ENCODE peak calls at places on chromosomes 3 and 15, in five cellular contexts. L is neural progenitor cell, J is HCT116, E is mammary epithelial cell, W is astrocyte. K is an unnamed sample. For H3K27me3, the result is how much of the 10 kb centered on the place peaks cover.

GRCh38 chr3:101643861-101644613 is 32.9 kb downstream of the ZBTB11 start:
- DNase-seq in L (no peak), J (peak), E (peak), W (peak), K (peak)

GRCh38 chr3:195929452-195929851 is 21.1 kb upstream of the TNK2 start:
- DNase-seq in L (no peak), J (no peak), E (no peak), W (no peak), K (no peak)

GRCh38 chr15:67723294-67724024 is 101.8 kb upstream of the SKOR1 start:
- DNase-seq in L (no peak), J (no peak), E (no peak), W (no peak), K (no peak)

GRCh38 chr3:14224895-14225294 is 46.3 kb downstream of the LSM3 start:
- DNase-seq in L (no peak), J (no peak), E (peak), W (no peak), K (peak)

GRCh38 chr3:76370749-76371148 is 585.4 kb upstream of the ZNF717 start:
- DNase-seq in L (no peak), J (no peak), E (no peak), W (no peak), K (no peak)

GRCh38 chr3:72728958-72729467 is 119.2 kb downstream of the SHQ1 start:
- DNase-seq in L (no peak), J (no peak), E (no peak), W (no peak), K (no peak)

GRCh38 chr3:9750556-9751411 is 1.0 kb downstream of the OGG1 start:
- DNase-seq in L (no peak), J (no peak), E (no peak), W (peak), K (peak)

GRCh38 chr3:81218023-81218422 is 543.4 kb downstream of the GBE1 start:
- DNase-seq in L (peak), J (no peak), E (no peak), W (peak), K (peak)

GRCh38 chr3:32200991-32201758 is 37.3 kb upstream of the CMTM8 start:
- DNase-seq in L (no peak), J (no peak), E (no peak), W (no peak), K (no peak)

GRCh38 chr15:43266834-43267233 is at the start of gene TGM5:
- DNase-seq in L (no peak), J (no peak), E (peak), W (no peak), K (no peak)

GRCh38 chr15:43266386-43266785 is 342 bp downstream of the TGM5 start:
- DNase-seq in L (no peak), J (no peak), E (no peak), W (no peak), K (no peak)

GRCh38 chr15:43270113-43270665 is 3.5 kb upstream of the TGM5 start:
- DNase-seq in L (no peak), J (no peak), E (no peak), W (no peak), K (no peak)

GRCh38 chr15:43268111-43269105 is 1.7 kb upstream of the TGM5 start:
- DNase-seq in L (peak), J (no peak), E (no peak), W (no peak), K (peak)

GRCh38 chr15:43267439-43267838 is 711 bp upstream of the TGM5 start:
- DNase-seq in L (no peak), J (no peak), E (no peak), W (no peak), K (no peak)
- H3K27me3 ChIP-seq in L (under half), J (under half), E (under half), W (under half), K (half or more)

GRCh38 chr3:156631323-156631722 is 43.1 kb upstream of the TIPARP start:
- DNase-seq in L (no peak), J (no peak), E (peak), W (no peak), K (peak)
- H3K27ac ChIP-seq in L (no peak), J (no peak), E (no peak), W (no peak), K (no peak)

GRCh38 chr3:139935071-139935865 is at the start of gene CLSTN2:
- DNase-seq in L (peak), J (no peak), E (peak), W (peak), K (peak)
- TF ChIP-seq EZH2 in L (peak), J (no peak), E (no peak), W (peak), K (no peak)

DNA sequence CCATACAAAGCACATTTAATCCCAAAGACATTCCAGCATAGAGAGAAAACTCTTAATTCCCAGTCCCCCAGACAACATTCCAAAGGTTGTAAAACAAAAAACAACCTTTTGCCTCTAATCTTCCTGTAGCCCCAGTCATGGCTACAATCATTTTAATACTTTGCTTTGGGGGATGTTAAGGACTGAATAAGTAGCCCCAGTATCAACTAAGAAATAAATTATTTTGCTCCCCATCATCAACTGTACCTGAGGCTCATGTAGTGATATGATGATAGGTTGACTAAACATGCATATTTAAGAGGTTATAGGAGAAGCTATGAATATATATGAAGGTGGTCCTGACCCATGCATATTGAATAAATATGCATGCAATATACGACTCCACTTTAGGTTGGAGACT is 40.6 kb downstream of the PRR20G start:
- DNase-seq in L (no peak), J (no peak), E (no peak), W (no peak), K (no peak)
- H3K27me3 ChIP-seq in L (under half), J (under half), E (under half), W (under half), K (under half)

GRCh38 chr3:41223078-41223477 is 23.8 kb downstream of the CTNNB1 start:
- DNase-seq in L (no peak), J (no peak), E (no peak), W (no peak), K (no peak)

GRCh38 chr3:41223691-41224090 is 24.4 kb downstream of the CTNNB1 start:
- DNase-seq in L (no peak), J (no peak), E (no peak), W (no peak), K (no peak)

GRCh38 chr3:41222012-41222411 is 22.7 kb downstream of the CTNNB1 start:
- DNase-seq in L (no peak), J (no peak), E (no peak), W (no peak), K (no peak)

GRCh38 chr3:41222508-41222907 is 23.2 kb downstream of the CTNNB1 start:
- DNase-seq in L (no peak), J (no peak), E (no peak), W (no peak), K (no peak)

GRCh38 chr3:41221278-41221677 is 22.0 kb downstream of the CTNNB1 start:
- DNase-seq in L (no peak), J (no peak), E (no peak), W (no peak), K (no peak)
- H3K27ac ChIP-seq in L (no peak), J (no peak), E (no peak), W (no peak), K (no peak)

DNA sequence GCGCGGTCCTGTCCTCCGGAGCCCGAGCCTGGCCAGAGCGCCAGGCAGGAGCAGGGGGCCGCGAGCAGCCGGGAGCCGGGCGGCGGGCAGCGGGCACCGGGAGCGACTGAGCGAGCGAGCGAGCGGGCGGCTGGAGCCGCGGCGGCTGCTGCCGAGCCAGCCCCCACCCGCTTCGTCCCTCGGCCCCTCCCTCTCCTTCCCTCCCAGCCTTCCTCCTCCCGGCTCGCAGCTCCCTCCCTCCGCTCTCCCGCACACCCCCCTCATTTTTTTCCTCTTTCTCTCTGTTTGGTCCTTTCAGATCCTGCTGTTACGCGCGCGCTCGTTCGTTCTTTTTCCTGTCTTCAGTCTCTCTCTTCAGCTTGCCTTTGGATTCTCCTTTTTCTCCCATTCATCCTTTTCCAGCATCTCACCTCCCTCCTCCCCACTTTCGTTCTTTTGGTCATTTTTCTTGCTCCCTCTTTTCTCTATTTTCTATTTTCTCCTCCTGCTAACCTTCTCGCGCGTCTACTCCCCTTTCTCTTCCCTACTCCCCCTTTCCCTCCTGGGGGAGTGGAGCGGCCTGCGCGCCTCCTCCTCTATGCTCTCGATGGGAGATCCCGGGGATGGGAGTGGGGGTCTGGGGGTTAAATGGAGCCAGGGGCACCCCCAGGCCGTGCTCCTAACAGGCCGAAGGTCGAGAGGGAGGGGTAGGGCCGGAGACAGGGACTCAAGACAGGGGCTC is at the start of gene MEGF11:
- DNase-seq in L (peak), J (no peak), E (peak), W (peak), K (peak)
- TF ChIP-seq EZH2 in L (peak), J (no peak), E (no peak), W (no peak), K (peak)

K was measured in GM23248.